ENCODE peak calls at places on chromosomes 13 and 19, in eight cellular contexts. M is WTC11, Z is GM20000, J is AG10803, H is tibial nerve, Q is endodermal cell, R is Calu3, T is neural progenitor cell. U is an unnamed sample.

GRCh38 chr19:58367698-58368454 is 5.3 kb upstream of the ZNF497 start:
- DNase-seq in M (no peak), Z (no peak), J (no peak), H (no peak), Q (no peak), R (no peak), T (no peak), U (no peak)

GRCh38 chr13:24234200-24234915 is 73.8 kb downstream of the SPATA13 start:
- DNase-seq in M (no peak), Z (no peak), J (no peak), H (no peak), Q (no peak), R (no peak), T (no peak), U (no peak)

GRCh38 chr19:5369962-5370367 is 29.4 kb upstream of the PTPRS start:
- DNase-seq in M (peak; percentile 93), Z (peak; percentile 62), J (no peak), H (no peak), Q (peak; percentile 96), R (peak; percentile 65), T (peak; percentile 73), U (peak; percentile 39)

GRCh38 chr13:45416521-45417125 is 1.6 kb downstream of the SLC25A30 start:
- DNase-seq in M (no peak), Z (no peak), J (no peak), H (no peak), Q (no peak), R (no peak), T (no peak), U (no peak)

GRCh38 chr19:29650988-29651387 is 14.3 kb upstream of the PLEKHF1 start:
- DNase-seq in M (no peak), Z (no peak), J (no peak), H (no peak), Q (no peak), R (no peak), T (no peak), U (no peak)

GRCh38 chr13:42814868-42815267 is 33.5 kb downstream of the FAM216B start:
- DNase-seq in M (no peak), Z (no peak), J (peak; percentile 78), H (no peak), Q (no peak), R (no peak), T (no peak), U (no peak)

GRCh38 chr19:4374451-4375163 is 25.7 kb downstream of the SH3GL1 start:
- DNase-seq in M (no peak), Z (no peak), J (peak; percentile 93), H (peak; percentile 62), Q (peak; percentile 76), R (peak; percentile 75), T (no peak), U (peak; percentile 79)

GRCh38 chr19:772043-772442 is 21.1 kb downstream of the MISP start:
- DNase-seq in M (no peak), Z (no peak), J (no peak), H (no peak), Q (no peak), R (no peak), T (no peak), U (no peak)

GRCh38 chr19:40078377-40078776 is 12.4 kb downstream of the ZNF780A start:
- DNase-seq in M (no peak), Z (no peak), J (no peak), H (no peak), Q (no peak), R (no peak), T (no peak), U (no peak)

GRCh38 chr13:98184796-98185195 is 7.7 kb upstream of the RNF113B start:
- DNase-seq in M (no peak), Z (no peak), J (peak; percentile 69), H (no peak), Q (no peak), R (no peak), T (no peak), U (no peak)

GRCh38 chr13:52846567-52847321 is 1.7 kb downstream of the PCDH8 start:
- DNase-seq in M (peak; percentile 92), Z (peak; percentile 52), J (peak; percentile 9), H (peak; percentile 23), Q (peak; percentile 96), R (no peak), T (peak; percentile 95), U (no peak)

GRCh38 chr19:17420267-17420924 is 549 bp downstream of the MVB12A start:
- DNase-seq in M (peak; percentile 59), Z (peak; percentile 39), J (no peak), H (no peak), Q (peak; percentile 80), R (peak; percentile 35), T (peak; percentile 77), U (no peak)

GRCh38 chr19:17419491-17420266 is at the start of gene MVB12A:
- DNase-seq in M (peak; percentile 97), Z (peak; percentile 98), J (peak; percentile 99), H (peak; percentile 94), Q (peak; percentile 99), R (peak; percentile 92), T (peak; percentile 99), U (peak; percentile 98)

GRCh38 chr19:17418710-17419109 is 1.1 kb upstream of the MVB12A start:
- DNase-seq in M (no peak), Z (no peak), J (no peak), H (no peak), Q (no peak), R (no peak), T (no peak), U (no peak)

GRCh38 chr19:17421942-17422341 is 2.1 kb downstream of the MVB12A start:
- DNase-seq in M (no peak), Z (no peak), J (no peak), H (no peak), Q (no peak), R (no peak), T (no peak), U (no peak)

GRCh38 chr19:17419154-17419490 is 725 bp upstream of the MVB12A start:
- DNase-seq in M (no peak), Z (no peak), J (no peak), H (no peak), Q (no peak), R (no peak), T (no peak), U (no peak)
- TF ChIP-seq CTCF in M (no peak), Z (no peak), J (no peak), H (no peak), Q (no peak), R (no peak), T (no peak), U (no peak)

DNA sequence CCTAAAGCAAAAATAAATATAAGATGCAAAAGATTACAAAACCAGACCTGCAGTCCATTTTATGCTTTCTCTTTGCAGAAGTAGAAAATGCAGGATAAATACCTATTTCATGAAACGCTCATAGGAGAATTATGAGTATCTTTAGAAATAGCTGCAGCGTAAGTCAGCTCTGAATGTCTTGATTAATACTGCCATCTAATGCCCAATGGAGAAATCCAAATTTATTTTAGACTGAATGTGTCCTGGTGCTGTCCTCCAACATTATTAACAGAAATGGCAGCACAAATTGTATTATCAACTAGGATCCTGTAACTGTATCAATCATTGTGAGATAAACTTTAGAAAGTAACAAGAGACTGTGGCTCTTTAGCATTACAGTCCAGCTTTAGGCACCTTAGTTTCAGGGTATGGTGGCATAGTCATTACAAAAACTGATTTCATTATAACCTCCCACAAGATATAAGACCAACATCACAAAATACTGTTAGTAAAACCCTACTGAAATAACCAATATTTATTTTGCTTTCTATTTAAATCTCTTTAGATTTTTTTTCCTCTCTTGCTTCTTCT is 162.1 kb upstream of the MIR17HG start:
- DNase-seq in M (no peak), Z (no peak), J (no peak), H (no peak), Q (no peak), R (no peak), T (peak; percentile 29), U (peak; percentile 9)
- TF ChIP-seq CTCF in M (no peak), Z (no peak), J (peak; percentile 3), H (no peak), Q (peak; percentile 53), R (no peak), T (peak; percentile 58), U (no peak)

GRCh38 chr19:49489601-49490167 is 2.3 kb downstream of the RPL13A start:
- DNase-seq in M (no peak), Z (no peak), J (no peak), H (no peak), Q (no peak), R (peak; percentile 58), T (peak; percentile 2), U (peak; percentile 75)
- TF ChIP-seq CTCF in M (no peak), Z (peak; percentile 27), J (no peak), H (no peak), Q (peak; percentile 12), R (peak; percentile 59), T (no peak), U (peak; percentile 77)

GRCh38 chr19:1841209-1841924 is 6.9 kb downstream of the REXO1 start:
- DNase-seq in M (no peak), Z (no peak), J (no peak), H (no peak), Q (no peak), R (no peak), T (no peak), U (no peak)

GRCh38 chr19:1840541-1841115 is 7.7 kb downstream of the REXO1 start:
- DNase-seq in M (no peak), Z (no peak), J (no peak), H (no peak), Q (no peak), R (no peak), T (peak; percentile 58), U (peak; percentile 53)

GRCh38 chr19:1837222-1837565 is 11.1 kb downstream of the REXO1 start:
- DNase-seq in M (no peak), Z (no peak), J (no peak), H (no peak), Q (no peak), R (no peak), T (no peak), U (no peak)

GRCh38 chr19:1837625-1838105 is 10.6 kb downstream of the REXO1 start:
- DNase-seq in M (peak; percentile 88), Z (peak; percentile 88), J (no peak), H (no peak), Q (peak; percentile 93), R (peak; percentile 54), T (peak; percentile 73), U (peak; percentile 40)

DNA sequence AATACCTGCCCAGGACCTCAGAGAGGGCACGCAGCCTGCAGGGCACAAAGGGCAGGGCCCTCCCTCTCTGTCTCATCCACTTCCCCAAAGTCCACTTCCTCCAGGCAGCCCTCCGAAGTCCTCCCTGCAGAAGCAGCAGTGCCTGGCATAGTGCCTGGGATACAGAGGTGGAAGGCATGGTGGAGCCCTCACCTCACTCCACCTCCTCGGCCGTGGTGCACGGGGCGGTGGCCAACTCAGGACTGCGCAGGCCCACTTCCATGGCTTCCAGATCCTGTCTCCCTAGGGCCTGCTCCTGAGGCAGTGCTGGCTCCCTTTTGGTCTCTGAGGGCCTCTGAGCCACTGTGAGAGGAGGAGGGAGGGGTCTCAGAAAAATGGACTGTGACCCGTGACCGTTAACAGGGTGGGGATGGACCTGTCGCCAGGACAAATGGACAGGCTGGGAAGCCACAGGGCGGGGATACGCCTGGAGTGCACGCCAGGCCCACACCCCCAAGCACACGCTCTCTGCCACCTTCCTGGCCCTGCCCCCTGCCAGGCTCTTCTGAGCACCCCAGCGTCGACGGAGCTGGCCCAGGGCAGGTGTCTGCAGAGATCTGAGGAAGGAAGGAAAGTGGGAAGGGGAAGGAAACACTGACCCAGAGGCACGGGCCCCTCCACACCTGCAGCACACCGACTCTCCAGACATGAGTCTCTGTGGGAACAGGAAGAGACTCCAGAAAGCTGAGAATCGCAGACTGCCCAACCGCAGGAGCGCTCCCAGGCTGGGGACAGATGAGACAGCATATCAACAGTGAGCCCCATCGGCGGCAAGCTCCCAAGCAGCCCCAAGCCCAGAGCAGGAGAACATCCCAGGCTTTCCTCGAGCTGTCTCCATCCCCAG is 8.4 kb downstream of the REXO1 start:
- DNase-seq in M (no peak), Z (no peak), J (no peak), H (no peak), Q (no peak), R (no peak), T (no peak), U (peak; percentile 72)
- TF ChIP-seq CTCF in M (no peak), Z (no peak), J (no peak), H (no peak), Q (no peak), R (no peak), T (no peak), U (no peak)

U was measured in HepG2.